ENCODE peak calls at places on chromosome 6, in seven cellular contexts. F is BE2C, N is tibial nerve, A is neural crest cell, Q is heart left ventricle, T is left ventricle myocardium inferior, P is fibroblast of the aortic adventitia. J is an unnamed sample.
A peak's percentile ranks its signal among the peaks of the same experiment; 100 is the strongest.

GRCh38 chr6:90083891-90084290 is 189.6 kb downstream of the GJA10 start:
- DNase-seq in F (no peak), N (no peak), A (no peak), Q (no peak), T (no peak), P (no peak), J (no peak)

GRCh38 chr6:97014595-97014994 is 90.1 kb downstream of the KLHL32 start:
- DNase-seq in F (no peak), N (no peak), A (no peak), Q (no peak), T (no peak), P (no peak), J (no peak)

GRCh38 chr6:84665392-84665791 is 99.0 kb downstream of the TBX18 start:
- DNase-seq in F (no peak), N (no peak), A (no peak), Q (no peak), T (no peak), P (no peak), J (no peak)

GRCh38 chr6:143333749-143334520 is 116.6 kb downstream of the ADAT2 start:
- DNase-seq in F (no peak), N (no peak), A (no peak), Q (no peak), T (no peak), P (no peak), J (no peak)

GRCh38 chr6:138387577-138388368 is 10.1 kb downstream of the SMIM28 start:
- DNase-seq in F (no peak), N (no peak), A (no peak), Q (no peak), T (no peak), P (no peak), J (no peak)

GRCh38 chr6:133673056-133673455 is 215.9 kb upstream of the TCF21 start:
- DNase-seq in F (no peak), N (no peak), A (no peak), Q (no peak), T (no peak), P (no peak), J (no peak)

GRCh38 chr6:32081168-32081624 is 27.9 kb downstream of the TNXB start:
- DNase-seq in F (no peak), N (peak; percentile 57), A (peak; percentile 33), Q (peak; percentile 80), T (peak; percentile 72), P (peak; percentile 90), J (no peak)

GRCh38 chr6:111468329-111469012 is 14.5 kb downstream of the REV3L start:
- DNase-seq in F (no peak), N (no peak), A (no peak), Q (no peak), T (no peak), P (no peak), J (no peak)

GRCh38 chr6:48733581-48733980 is 622.6 kb upstream of the PTCHD4 start:
- DNase-seq in F (no peak), N (no peak), A (no peak), Q (no peak), T (no peak), P (peak; percentile 37), J (no peak)

GRCh38 chr6:106556368-106556960 is 72.8 kb downstream of the RTN4IP1 start:
- DNase-seq in F (no peak), N (no peak), A (no peak), Q (no peak), T (no peak), P (peak; percentile 72), J (no peak)
- TF ChIP-seq CTCF in F (peak; percentile 21), N (peak; percentile 33), A (no peak), Q (no peak), T (peak; percentile 43), P (peak; percentile 54), J (peak; percentile 61)

GRCh38 chr6:127186889-127187288 is 68.4 kb downstream of the RSPO3 start:
- DNase-seq in F (peak; percentile 84), N (peak; percentile 64), A (peak; percentile 28), Q (peak; percentile 64), T (peak; percentile 78), P (no peak), J (no peak)
- TF ChIP-seq CTCF in F (peak; percentile 88), N (no peak), A (peak; percentile 62), Q (peak; percentile 50), T (peak; percentile 65), P (peak; percentile 44), J (peak; percentile 33)

DNA sequence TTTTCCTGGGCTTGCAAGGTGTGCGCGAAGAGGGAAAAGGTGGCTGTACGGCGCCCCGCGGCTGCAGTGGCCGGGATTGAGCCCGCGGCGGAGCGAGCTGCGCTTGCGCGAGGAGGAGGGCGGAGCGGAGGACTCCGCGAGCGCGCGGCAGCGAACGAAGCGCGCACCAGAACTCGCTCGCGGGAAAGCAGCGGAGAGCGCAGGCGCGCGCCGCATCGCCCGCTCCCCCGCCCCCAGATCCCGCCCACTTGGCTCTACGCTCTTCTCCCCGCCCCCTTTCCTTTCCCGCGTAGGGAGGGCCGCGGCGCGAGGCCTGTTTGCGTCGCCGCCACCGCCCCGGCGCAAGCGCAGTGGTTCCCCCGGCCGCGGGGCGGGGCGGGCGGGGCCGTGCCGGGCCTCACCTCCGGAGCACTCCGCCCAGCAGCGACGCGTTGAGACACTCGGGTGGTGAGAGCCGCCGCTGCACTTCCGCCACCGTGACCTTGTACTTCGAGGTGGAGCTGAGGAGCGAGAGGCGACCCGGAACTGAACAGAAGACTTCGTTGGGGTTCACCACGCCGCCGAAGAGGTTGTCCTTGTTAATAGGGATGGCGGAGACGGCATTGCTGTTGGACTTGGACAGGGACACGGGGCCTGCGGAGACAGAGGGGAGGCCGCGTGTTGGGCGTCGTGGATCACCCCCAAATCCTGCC is 10.6 kb downstream of the TFAP2A start:
- DNase-seq in F (peak; percentile 94), N (peak; percentile 72), A (peak; percentile 86), Q (peak; percentile 88), T (peak; percentile 81), P (peak; percentile 94), J (peak; percentile 53)
- TF ChIP-seq CTCF in F (peak; percentile 27), N (no peak), A (peak; percentile 47), Q (peak; percentile 22), T (peak; percentile 42), P (peak; percentile 58), J (peak; percentile 39)

GRCh38 chr6:158972241-158973233 is 27.5 kb downstream of the RSPH3 start:
- DNase-seq in F (no peak), N (no peak), A (no peak), Q (no peak), T (no peak), P (peak; percentile 83), J (no peak)
- TF ChIP-seq CTCF in F (peak; percentile 54), N (peak; percentile 44), A (peak; percentile 80), Q (peak; percentile 59), T (peak; percentile 65), P (peak; percentile 35), J (peak; percentile 59)

GRCh38 chr6:33620584-33621395 is at the start of gene ITPR3:
- DNase-seq in F (no peak), N (peak; percentile 33), A (no peak), Q (peak; percentile 57), T (peak; percentile 46), P (peak; percentile 92), J (peak; percentile 81)
- TF ChIP-seq CTCF in F (no peak), N (no peak), A (no peak), Q (no peak), T (no peak), P (no peak), J (no peak)

GRCh38 chr6:82588859-82589412 is 225.3 kb downstream of the TPBG start:
- DNase-seq in F (no peak), N (no peak), A (no peak), Q (no peak), T (no peak), P (no peak), J (no peak)

GRCh38 chr6:82588020-82588419 is 224.4 kb downstream of the TPBG start:
- DNase-seq in F (no peak), N (no peak), A (no peak), Q (no peak), T (no peak), P (no peak), J (no peak)

DNA sequence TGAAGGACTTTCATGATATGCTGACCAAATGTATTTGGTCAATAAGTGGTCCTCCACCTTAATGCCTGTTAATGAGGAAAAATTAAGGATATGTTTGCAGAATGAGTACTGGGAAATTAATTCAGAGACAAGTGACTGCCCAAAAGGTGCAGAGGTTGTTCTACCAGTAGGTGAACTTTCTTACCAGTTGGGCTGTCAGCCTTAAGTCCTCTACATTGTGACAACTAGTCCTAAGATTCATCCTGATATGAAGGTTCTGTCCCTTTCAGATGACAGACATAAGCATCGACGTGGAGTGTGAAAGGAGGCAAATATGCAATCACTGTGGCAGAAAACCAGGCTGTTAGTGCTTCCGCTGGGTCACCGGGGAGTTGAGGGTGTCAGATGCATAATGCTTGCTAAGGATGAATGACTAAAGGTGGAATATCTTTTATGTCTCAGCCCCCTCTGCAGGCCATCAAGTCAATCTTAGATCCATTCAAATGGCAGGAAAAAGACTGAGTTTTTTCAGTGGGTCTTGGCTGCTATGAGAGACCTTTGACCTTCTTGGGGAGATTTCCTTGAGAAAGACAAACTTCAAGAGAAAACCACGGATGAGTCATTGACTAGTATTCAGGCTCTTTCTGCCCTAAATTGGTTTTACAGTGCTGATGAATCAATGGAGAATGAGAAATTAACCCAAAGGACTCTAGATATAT is 226.0 kb downstream of the TPBG start:
- DNase-seq in F (peak; percentile 7), N (no peak), A (no peak), Q (no peak), T (no peak), P (peak; percentile 68), J (no peak)
- TF ChIP-seq CTCF in F (peak; percentile 40), N (no peak), A (peak; percentile 26), Q (no peak), T (no peak), P (peak; percentile 32), J (peak; percentile 15)

DNA sequence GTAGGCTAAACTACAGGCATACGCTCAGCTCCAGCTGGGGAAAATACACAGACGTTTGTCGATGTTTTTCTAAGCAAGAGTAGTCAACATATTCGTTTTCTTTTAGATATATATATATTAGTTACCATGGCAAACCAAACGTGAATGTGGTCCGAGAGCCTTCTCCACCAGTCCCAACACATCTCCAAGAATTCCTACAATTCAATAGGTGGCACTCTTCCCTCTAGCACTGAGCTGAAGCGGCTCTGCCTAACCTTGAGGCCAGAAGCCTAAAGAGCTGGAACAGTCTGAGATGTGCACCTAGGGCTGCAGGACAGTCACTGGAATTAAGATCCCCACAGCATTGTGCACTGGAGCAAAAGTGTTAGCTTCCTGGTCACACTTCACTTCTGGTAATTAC is 70.3 kb upstream of the BEND3 start:
- DNase-seq in F (peak; percentile 54), N (no peak), A (peak; percentile 3), Q (no peak), T (no peak), P (peak; percentile 12), J (no peak)
- TF ChIP-seq CTCF in F (peak; percentile 75), N (no peak), A (no peak), Q (no peak), T (peak; percentile 39), P (peak; percentile 24), J (peak; percentile 12)

J was measured in D721Med.